ENCODE peak calls at places on chromosomes 2 and 18, in six cellular contexts. W is neuronal stem cell, Z is IMR-90, R is trophoblast cell, P is H1, H is mesendoderm. T is an unnamed sample.

GRCh38 chr18:57803119-57803969 is at the start of gene ATP8B1:
- DNase-seq in W (peak; percentile 47), Z (peak; percentile 73), R (peak; percentile 93), P (peak; percentile 95), H (peak; percentile 94), T (peak; percentile 91)

GRCh38 chr2:37326866-37327634 is 2.4 kb upstream of the PRKD3 start:
- DNase-seq in W (no peak), Z (no peak), R (peak; percentile 40), P (no peak), H (no peak), T (no peak)

GRCh38 chr18:35005963-35006577 is 35.1 kb upstream of the MAPRE2 start:
- DNase-seq in W (peak; percentile 63), Z (peak; percentile 70), R (peak; percentile 60), P (no peak), H (peak; percentile 78), T (no peak)

GRCh38 chr18:51121597-51121857 is 76.0 kb downstream of the MEX3C start:
- DNase-seq in W (no peak), Z (no peak), R (no peak), P (no peak), H (no peak), T (no peak)

GRCh38 chr2:106960633-106961205 is 74.8 kb upstream of the ST6GAL2 start:
- DNase-seq in W (no peak), Z (no peak), R (no peak), P (no peak), H (peak; percentile 79), T (no peak)

GRCh38 chr2:2992622-2993021 is 385.0 kb downstream of the EIPR1 start:
- DNase-seq in W (no peak), Z (no peak), R (no peak), P (no peak), H (no peak), T (no peak)

GRCh38 chr2:237500681-237501424 is 13.8 kb downstream of the MLPH start:
- DNase-seq in W (no peak), Z (peak; percentile 100), R (peak; percentile 87), P (no peak), H (peak; percentile 96), T (no peak)

GRCh38 chr2:217325251-217325650 is 465.4 kb upstream of the TNP1 start:
- DNase-seq in W (no peak), Z (no peak), R (no peak), P (no peak), H (no peak), T (no peak)

GRCh38 chr2:219417374-219417773 is 803 bp upstream of the DES start:
- DNase-seq in W (no peak), Z (no peak), R (no peak), P (no peak), H (no peak), T (no peak)

GRCh38 chr18:64100136-64100922 is 48.6 kb downstream of the LINC00305 start:
- DNase-seq in W (no peak), Z (no peak), R (no peak), P (no peak), H (no peak), T (no peak)

GRCh38 chr18:39599251-39599650 is 2033.7 kb upstream of the CELF4 start:
- DNase-seq in W (no peak), Z (no peak), R (no peak), P (no peak), H (no peak), T (no peak)

GRCh38 chr2:185738679-185739472 is at the start of gene FSIP2:
- DNase-seq in W (peak; percentile 83), Z (peak; percentile 9), R (peak; percentile 91), P (peak; percentile 98), H (peak; percentile 95), T (peak; percentile 96)

GRCh38 chr18:76476665-76477561 is 18.1 kb downstream of the ZNF516 start:
- DNase-seq in W (no peak), Z (peak; percentile 97), R (no peak), P (no peak), H (no peak), T (no peak)

GRCh38 chr18:8329186-8329771 is 280.0 kb upstream of the RAB12 start:
- DNase-seq in W (no peak), Z (peak; percentile 86), R (no peak), P (no peak), H (no peak), T (no peak)

GRCh38 chr2:96271995-96272394 is 6.0 kb downstream of the CIAO1 start:
- DNase-seq in W (no peak), Z (no peak), R (no peak), P (no peak), H (no peak), T (no peak)

GRCh38 chr18:55280515-55280914 is 307.5 kb downstream of the TCF4 start:
- DNase-seq in W (no peak), Z (peak; percentile 42), R (no peak), P (no peak), H (no peak), T (no peak)

GRCh38 chr2:58834404-58834803 is 593.3 kb upstream of the FANCL start:
- DNase-seq in W (peak; percentile 71), Z (peak; percentile 28), R (no peak), P (peak; percentile 77), H (peak; percentile 71), T (peak; percentile 64)

GRCh38 chr2:6922201-6922656 is 5.0 kb downstream of the RNF144A start:
- DNase-seq in W (no peak), Z (no peak), R (peak; percentile 83), P (no peak), H (peak; percentile 59), T (no peak)

GRCh38 chr2:117067917-117068316 is 746.6 kb upstream of the DDX18 start:
- DNase-seq in W (no peak), Z (no peak), R (no peak), P (no peak), H (no peak), T (no peak)

GRCh38 chr2:120177011-120177621 is 46.1 kb downstream of the TMEM185B start:
- DNase-seq in W (no peak), Z (no peak), R (no peak), P (no peak), H (peak; percentile 18), T (peak; percentile 49)

GRCh38 chr2:47903781-47904447 is 2.4 kb downstream of the FBXO11 start:
- DNase-seq in W (no peak), Z (no peak), R (no peak), P (no peak), H (no peak), T (no peak)

GRCh38 chr2:235572592-235572991 is 78.7 kb downstream of the AGAP1 start:
- DNase-seq in W (no peak), Z (no peak), R (no peak), P (no peak), H (no peak), T (no peak)

GRCh38 chr2:238391042-238391441 is 35.7 kb upstream of the ASB1 start:
- DNase-seq in W (no peak), Z (no peak), R (no peak), P (no peak), H (no peak), T (no peak)

GRCh38 chr2:154125900-154126299 is 254.2 kb downstream of the GALNT13 start:
- DNase-seq in W (no peak), Z (no peak), R (no peak), P (no peak), H (no peak), T (no peak)

GRCh38 chr2:156834431-156834830 is 398.3 kb downstream of the GPD2 start:
- DNase-seq in W (no peak), Z (no peak), R (no peak), P (no peak), H (no peak), T (no peak)

GRCh38 chr2:100818606-100819364 is 1.2 kb upstream of the NPAS2 start:
- DNase-seq in W (no peak), Z (peak; percentile 72), R (no peak), P (peak; percentile 76), H (peak; percentile 77), T (peak; percentile 71)

DNA sequence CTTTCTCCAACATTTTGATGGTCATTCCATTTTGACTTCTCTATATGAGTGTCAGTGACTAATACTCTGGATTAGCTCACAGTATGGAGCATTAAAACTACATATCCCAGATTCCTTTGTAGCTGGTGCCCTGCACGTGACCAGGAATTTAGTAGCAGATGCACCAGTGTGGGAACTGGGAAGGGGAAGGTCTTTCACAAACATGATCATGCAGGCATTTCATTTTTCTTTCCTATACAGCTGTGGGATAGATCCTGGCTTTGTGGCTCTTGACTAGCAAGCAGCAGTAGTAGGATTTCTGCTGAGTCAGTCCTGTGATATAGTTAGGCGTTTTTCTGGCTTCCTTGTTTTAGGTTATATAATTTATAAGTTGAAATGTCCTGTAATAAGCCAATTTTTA is 971.0 kb upstream of the CDH2 start:
- DNase-seq in W (no peak), Z (peak; percentile 85), R (peak; percentile 15), P (no peak), H (peak; percentile 78), T (peak; percentile 32)
- H4K8ac ChIP-seq in W (no peak overlapping the region), Z (peak overlapping the region; percentile 81), R (no peak overlapping the region), P (no peak overlapping the region), H (peak overlapping the region; percentile 30), T (no peak overlapping the region)

GRCh38 chr2:136000502-136000901 is 15.1 kb upstream of the DARS1 start:
- DNase-seq in W (no peak), Z (no peak), R (no peak), P (no peak), H (no peak), T (no peak)
- H3K27ac ChIP-seq in W (peak overlapping the region; percentile 8), Z (no peak overlapping the region), R (no peak overlapping the region), P (no peak overlapping the region), H (no peak overlapping the region), T (no peak overlapping the region)

GRCh38 chr2:66439291-66440010 is 4.5 kb downstream of the MEIS1 start:
- DNase-seq in W (no peak), Z (no peak), R (no peak), P (peak; percentile 65), H (peak; percentile 67), T (peak; percentile 56)

GRCh38 chr2:66437601-66438497 is 2.9 kb downstream of the MEIS1 start:
- DNase-seq in W (no peak), Z (no peak), R (no peak), P (no peak), H (peak; percentile 50), T (no peak)

GRCh38 chr2:66437055-66437454 is 2.1 kb downstream of the MEIS1 start:
- DNase-seq in W (no peak), Z (no peak), R (no peak), P (no peak), H (no peak), T (no peak)

GRCh38 chr2:66440011-66440542 is 5.2 kb downstream of the MEIS1 start:
- DNase-seq in W (no peak), Z (no peak), R (no peak), P (no peak), H (peak; percentile 34), T (no peak)

GRCh38 chr2:66438498-66439290 is 3.8 kb downstream of the MEIS1 start:
- DNase-seq in W (no peak), Z (no peak), R (no peak), P (no peak), H (no peak), T (no peak)
- H4K8ac ChIP-seq in W (no peak overlapping the region), Z (peak overlapping the region; percentile 89), R (peak overlapping the region; percentile 72), P (peak overlapping the region; percentile 21), H (no peak overlapping the region), T (no peak overlapping the region)

GRCh38 chr2:171893824-171894611 is at the start of gene SLC25A12:
- DNase-seq in W (peak; percentile 74), Z (peak; percentile 73), R (peak; percentile 42), P (peak; percentile 83), H (peak; percentile 90), T (peak; percentile 79)
- H3K27ac ChIP-seq in W (no peak within 1 kb of the TSS), Z (peak within 1 kb of the TSS; percentile 78), R (no peak within 1 kb of the TSS), P (peak within 1 kb of the TSS; percentile 2), H (no peak within 1 kb of the TSS), T (no peak within 1 kb of the TSS)

GRCh38 chr2:231159306-231159705 is 34.5 kb upstream of the HTR2B start:
- DNase-seq in W (no peak), Z (no peak), R (no peak), P (no peak), H (no peak), T (no peak)
- H4K8ac ChIP-seq in W (no peak overlapping the region), Z (peak overlapping the region; percentile 78), R (no peak overlapping the region), P (no peak overlapping the region), H (no peak overlapping the region), T (no peak overlapping the region)